ENCODE peak calls at places on chromosomes 11 and 22, in nine cellular contexts. J is central memory CD4-positive, alpha-beta T cell; E is stimulated activated CD4-positive, alpha-beta T cell treated with anti-CD3 and anti-CD28 coated beads, Interleukin-4, amount 100 ng/mL, for 4 hours; K is NCI-H524; I is non-pigmented ciliary epithelial cell; V is AG10803; L is NCI-H1436; U is neural progenitor cell; X is activated T-helper 9 cell treated with anti-CD3 and anti-CD28 coated beads, Interleukin-2, amount 50 U/mL, for 16 hours. H is an unnamed sample.

GRCh38 chr11:104256525-104256924 is 92.6 kb upstream of the PDGFD start:
- DNase-seq in J (no peak), V (no peak), U (no peak), L (no peak), K (no peak), X (no peak), E (no peak), I (no peak), H (no peak)

GRCh38 chr22:30872282-30873041 is 96.1 kb downstream of the MORC2 start:
- DNase-seq in X (no peak), V (no peak), L (no peak), K (no peak), J (no peak), E (no peak), I (no peak), U (no peak), H (no peak)

GRCh38 chr11:548700-549603 is 11.6 kb downstream of the LMNTD2 start:
- DNase-seq in J (no peak), K (no peak), E (no peak), U (no peak), L (peak; percentile 87), X (no peak), I (no peak), V (no peak), H (no peak)

GRCh38 chr22:50175921-50176849 is 5.7 kb downstream of the PANX2 start:
- DNase-seq in X (no peak), U (no peak), E (no peak), J (no peak), V (no peak), K (no peak), L (no peak), I (no peak), H (no peak)

GRCh38 chr11:111589114-111589513 is 13.1 kb upstream of the SIK2 start:
- DNase-seq in K (no peak), L (no peak), V (no peak), U (no peak), J (no peak), X (no peak), E (no peak), I (no peak), H (no peak)

GRCh38 chr11:69801513-69802335 is 17.5 kb downstream of the FGF3 start:
- DNase-seq in E (peak; percentile 7), X (no peak), U (peak; percentile 71), V (no peak), K (no peak), J (no peak), L (no peak), I (no peak), H (no peak)

GRCh38 chr22:27761652-27762051 is 39.9 kb downstream of the MN1 start:
- DNase-seq in K (no peak), U (no peak), E (no peak), L (no peak), X (no peak), I (no peak), J (no peak), V (no peak), H (no peak)

GRCh38 chr22:35230839-35231584 is 26.3 kb upstream of the HMGXB4 start:
- DNase-seq in X (no peak), K (peak; percentile 63), L (peak; percentile 37), E (no peak), J (no peak), I (no peak), U (no peak), V (no peak), H (no peak)

GRCh38 chr11:117823294-117823940 is 1.1 kb downstream of the FXYD2 start:
- DNase-seq in V (no peak), L (no peak), U (peak; percentile 39), I (no peak), K (no peak), E (peak; percentile 61), X (no peak), J (peak; percentile 17), H (no peak)

GRCh38 chr22:17446704-17447103 is 77.4 kb downstream of the CECR2 start:
- DNase-seq in U (no peak), E (no peak), I (no peak), J (no peak), V (no peak), K (no peak), L (no peak), X (no peak), H (no peak)

GRCh38 chr11:92875473-92875872 is 94.0 kb upstream of the MTNR1B start:
- DNase-seq in E (no peak), L (no peak), V (no peak), X (no peak), J (no peak), U (no peak), K (no peak), I (no peak), H (no peak)

GRCh38 chr22:49889071-49889470 is 29.2 kb downstream of the ALG12 start:
- DNase-seq in E (no peak), U (no peak), V (no peak), L (no peak), I (no peak), K (no peak), J (no peak), X (no peak), H (peak; percentile 24)

GRCh38 chr22:36440429-36441002 is 40.9 kb downstream of the TXN2 start:
- DNase-seq in U (no peak), V (no peak), J (no peak), K (no peak), X (no peak), E (no peak), L (no peak), I (no peak), H (no peak)

GRCh38 chr22:44611880-44612496 is 90.0 kb upstream of the PRR5 start:
- DNase-seq in U (no peak), J (no peak), V (no peak), I (no peak), K (no peak), X (no peak), L (no peak), E (no peak), H (no peak)

GRCh38 chr11:120336641-120337132 is 474 bp downstream of the ARHGEF12 start:
- DNase-seq in V (no peak), X (peak; percentile 18), K (no peak), E (no peak), J (peak; percentile 9), L (no peak), I (no peak), U (no peak), H (peak; percentile 44)

GRCh38 chr11:46666982-46667590 is 33.3 kb downstream of the ARHGAP1 start:
- DNase-seq in I (no peak), K (no peak), E (no peak), J (no peak), V (no peak), X (no peak), U (no peak), L (no peak), H (no peak)

GRCh38 chr22:45671051-45671782 is 417 bp upstream of the ATXN10 start:
- DNase-seq in E (no peak), I (no peak), L (no peak), J (peak; percentile 2), U (peak; percentile 58), K (no peak), X (no peak), V (peak; percentile 23), H (peak; percentile 75)

GRCh38 chr11:119262668-119263351 is 54.1 kb downstream of the MCAM start:
- DNase-seq in K (no peak), I (peak; percentile 15), J (no peak), L (no peak), U (no peak), X (no peak), E (no peak), V (peak; percentile 31), H (no peak)

GRCh38 chr11:126317681-126318641 is 14.1 kb downstream of the DCPS start:
- DNase-seq in X (no peak), E (no peak), V (peak; percentile 90), L (no peak), I (no peak), J (peak; percentile 9), U (no peak), K (no peak), H (peak; percentile 78)

GRCh38 chr22:36358533-36359171 is 29.1 kb downstream of the MYH9 start:
- DNase-seq in I (no peak), X (no peak), V (peak; percentile 50), J (no peak), E (no peak), K (no peak), L (no peak), U (no peak), H (no peak)

GRCh38 chr11:129280027-129280811 is 88.1 kb upstream of the ARHGAP32 start:
- DNase-seq in K (peak; percentile 7), V (peak; percentile 21), E (peak; percentile 6), L (peak; percentile 12), U (no peak), J (peak; percentile 6), X (peak; percentile 2), I (no peak), H (no peak)

GRCh38 chr22:48757581-48757980 is 1070.1 kb downstream of the BRD1 start:
- DNase-seq in V (no peak), U (no peak), J (no peak), X (no peak), L (no peak), E (no peak), K (no peak), I (no peak), H (no peak)

GRCh38 chr22:49079743-49080500 is 747.8 kb downstream of the BRD1 start:
- DNase-seq in U (no peak), K (peak; percentile 82), E (no peak), I (no peak), V (no peak), J (no peak), X (no peak), L (no peak), H (no peak)

GRCh38 chr11:15525582-15525981 is 410.9 kb downstream of the INSC start:
- DNase-seq in E (no peak), X (no peak), L (no peak), K (no peak), V (no peak), J (no peak), I (no peak), U (no peak), H (no peak)

GRCh38 chr11:35304393-35304790 is 115.0 kb downstream of the SLC1A2 start:
- DNase-seq in J (peak; percentile 9), V (peak; percentile 73), L (no peak), K (no peak), I (no peak), X (no peak), U (no peak), E (no peak), H (no peak)

GRCh38 chr11:134244593-134244992 is 8.6 kb downstream of the THYN1 start:
- DNase-seq in U (peak; percentile 28), J (no peak), E (no peak), X (no peak), V (peak; percentile 27), I (no peak), L (no peak), K (no peak), H (no peak)

GRCh38 chr11:20048246-20048645 is 112.0 kb downstream of the DBX1 start:
- DNase-seq in V (peak; percentile 38), E (no peak), K (no peak), J (no peak), L (no peak), I (no peak), U (no peak), X (no peak), H (no peak)

GRCh38 chr11:33695051-33695566 is 5.5 kb downstream of the C11orf91 start:
- DNase-seq in J (no peak), I (no peak), U (no peak), V (no peak), K (no peak), E (no peak), L (no peak), X (no peak), H (no peak)

GRCh38 chr11:17014774-17015638 is 792 bp upstream of the PLEKHA7 start:
- DNase-seq in V (no peak), L (peak; percentile 32), K (peak; percentile 18), U (peak; percentile 82), J (peak; percentile 8), E (no peak), I (peak; percentile 24), X (no peak), H (no peak)

GRCh38 chr11:130369713-130370112 is 55.0 kb upstream of the ZBTB44 start:
- DNase-seq in V (no peak), L (no peak), J (no peak), U (no peak), X (no peak), I (no peak), E (no peak), K (no peak), H (no peak)

GRCh38 chr11:44561275-44561781 is 4.1 kb upstream of the CD82 start:
- DNase-seq in J (no peak), K (no peak), L (no peak), I (no peak), V (no peak), X (no peak), E (no peak), U (no peak), H (no peak)